ENCODE peak calls at places on chromosomes 12 and 14, in ten cellular contexts. Z, O, Y, W, T, P, R, Q, C and U are unnamed samples.

GRCh38 chr12:77122236-77122635 is 56.9 kb upstream of the E2F7 start:
- ATAC-seq in Z (no peak), O (no peak), Y (no peak), W (no peak), T (no peak), P (no peak), R (no peak), Q (peak; percentile 38), C (no peak), U (no peak)

GRCh38 chr14:89207925-89208328 is 209.1 kb downstream of the FOXN3 start:
- ATAC-seq in Z (no peak), O (no peak), Y (peak; percentile 46), W (peak; percentile 54), T (no peak), P (no peak), R (no peak), Q (no peak), C (no peak), U (no peak)

GRCh38 chr12:64824130-64824499 is 332 bp upstream of the TBC1D30 start:
- ATAC-seq in Z (no peak), O (no peak), Y (no peak), W (no peak), T (no peak), P (no peak), R (no peak), Q (no peak), C (no peak), U (peak; percentile 20)

GRCh38 chr12:122895290-122895689 is 634 bp downstream of the VPS37B start:
- ATAC-seq in Z (peak; percentile 46), O (peak; percentile 14), Y (no peak), W (peak; percentile 54), T (no peak), P (no peak), R (no peak), Q (peak; percentile 17), C (peak; percentile 3), U (peak; percentile 12)

GRCh38 chr12:94150483-94151225 is 2.3 kb downstream of the PLXNC1 start:
- ATAC-seq in Z (no peak), O (peak; percentile 3), Y (peak; percentile 24), W (no peak), T (no peak), P (no peak), R (no peak), Q (peak; percentile 5), C (peak; percentile 24), U (no peak)

GRCh38 chr14:59215353-59215752 is 26.9 kb downstream of the DAAM1 start:
- ATAC-seq in Z (peak; percentile 93), O (peak; percentile 96), Y (peak; percentile 97), W (no peak), T (peak; percentile 87), P (peak; percentile 64), R (peak; percentile 92), Q (peak; percentile 94), C (peak; percentile 97), U (peak; percentile 93)

GRCh38 chr12:91940826-91941225 is 204.8 kb downstream of the BTG1 start:
- ATAC-seq in Z (no peak), O (no peak), Y (no peak), W (no peak), T (no peak), P (no peak), R (no peak), Q (no peak), C (no peak), U (no peak)

GRCh38 chr14:22477569-22478194 is 111.3 kb downstream of the DAD1 start:
- ATAC-seq in Z (no peak), O (no peak), Y (no peak), W (no peak), T (no peak), P (no peak), R (no peak), Q (no peak), C (no peak), U (no peak)

GRCh38 chr14:36580856-36581831 is 1.3 kb downstream of the NKX2-8 start:
- ATAC-seq in Z (peak; percentile 18), O (peak; percentile 59), Y (no peak), W (no peak), T (peak; percentile 63), P (no peak), R (peak; percentile 60), Q (peak; percentile 71), C (peak; percentile 37), U (peak; percentile 12)

GRCh38 chr14:90651976-90652560 is 164.2 kb downstream of the TTC7B start:
- ATAC-seq in Z (no peak), O (no peak), Y (no peak), W (no peak), T (no peak), P (no peak), R (no peak), Q (no peak), C (no peak), U (no peak)

GRCh38 chr14:56814468-56815074 is 4.3 kb upstream of the OTX2 start:
- ATAC-seq in Z (no peak), O (no peak), Y (no peak), W (no peak), T (no peak), P (no peak), R (no peak), Q (no peak), C (no peak), U (no peak)

GRCh38 chr14:56816575-56817391 is 6.5 kb upstream of the OTX2 start:
- ATAC-seq in Z (no peak), O (no peak), Y (no peak), W (no peak), T (no peak), P (no peak), R (no peak), Q (no peak), C (no peak), U (no peak)

GRCh38 chr14:56813143-56813551 is 2.9 kb upstream of the OTX2 start:
- ATAC-seq in Z (no peak), O (no peak), Y (no peak), W (no peak), T (no peak), P (no peak), R (no peak), Q (no peak), C (no peak), U (no peak)

GRCh38 chr14:56817396-56817921 is 7.2 kb upstream of the OTX2 start:
- ATAC-seq in Z (no peak), O (no peak), Y (no peak), W (no peak), T (no peak), P (no peak), R (no peak), Q (no peak), C (no peak), U (no peak)

DNA sequence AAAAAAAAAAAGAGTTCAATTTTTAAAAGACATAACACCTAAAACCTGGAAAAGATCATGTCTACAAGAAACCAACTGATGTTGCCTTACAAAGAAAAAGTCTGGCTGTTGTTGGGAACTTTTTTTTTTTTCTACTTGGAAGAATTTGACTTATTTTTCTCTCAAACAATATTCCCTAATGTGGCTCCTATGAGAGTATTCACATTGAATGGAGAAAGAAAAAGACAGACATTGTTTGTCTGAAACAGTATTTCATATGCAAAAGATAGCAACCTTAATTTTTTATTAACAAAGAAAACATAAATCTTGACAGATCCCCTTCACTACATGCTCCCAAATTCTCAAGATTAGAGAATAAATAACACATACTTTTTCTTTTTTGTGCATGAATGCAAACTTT is 5.0 kb upstream of the OTX2 start:
- ATAC-seq in Z (no peak), O (no peak), Y (no peak), W (no peak), T (no peak), P (no peak), R (no peak), Q (no peak), C (no peak), U (no peak)
- H3K27me3 ChIP-seq in Z (peaks cover 31% of the 10 kb centered on the region), O (peaks cover 8% of the 10 kb centered on the region), Y (peaks cover 40% of the 10 kb centered on the region), W (peaks cover 3% of the 10 kb centered on the region), T (peaks cover 28% of the 10 kb centered on the region), P (peaks cover 5% of the 10 kb centered on the region), R (no peaks in the 10 kb centered on the region), Q (peaks cover 17% of the 10 kb centered on the region), C (peaks cover 96% of the 10 kb centered on the region), U (peaks cover 96% of the 10 kb centered on the region)

GRCh38 chr12:67269632-67270578 is 747 bp downstream of the CAND1 start:
- ATAC-seq in Z (peak; percentile 7), O (peak; percentile 4), Y (peak; percentile 20), W (peak; percentile 36), T (peak; percentile 3), P (no peak), R (peak; percentile 2), Q (peak; percentile 36), C (peak; percentile 34), U (peak; percentile 2)
- TF ChIP-seq CTCF in Z (no peak), O (no peak), Y (no peak), W (no peak), T (no peak), P (no peak), R (no peak), Q (no peak), C (no peak), U (peak; percentile 25)

GRCh38 chr12:66187822-66188221 is 1.2 kb upstream of the IRAK3 start:
- ATAC-seq in Z (no peak), O (no peak), Y (no peak), W (no peak), T (no peak), P (no peak), R (no peak), Q (no peak), C (no peak), U (no peak)

GRCh38 chr12:66191547-66192126 is 2.6 kb downstream of the IRAK3 start:
- ATAC-seq in Z (no peak), O (no peak), Y (no peak), W (no peak), T (no peak), P (no peak), R (no peak), Q (no peak), C (no peak), U (no peak)

GRCh38 chr12:66188584-66189475 is at the start of gene IRAK3:
- ATAC-seq in Z (peak; percentile 95), O (peak; percentile 91), Y (no peak), W (no peak), T (peak; percentile 92), P (peak; percentile 81), R (peak; percentile 79), Q (peak; percentile 78), C (peak; percentile 96), U (peak; percentile 95)

GRCh38 chr12:66190519-66191406 is 1.7 kb downstream of the IRAK3 start:
- ATAC-seq in Z (no peak), O (no peak), Y (no peak), W (no peak), T (no peak), P (no peak), R (no peak), Q (no peak), C (no peak), U (no peak)

GRCh38 chr12:66189476-66189823 is 436 bp downstream of the IRAK3 start:
- ATAC-seq in Z (no peak), O (no peak), Y (no peak), W (no peak), T (no peak), P (peak; percentile 49), R (no peak), Q (peak; percentile 13), C (no peak), U (peak; percentile 48)
- H3K27me3 ChIP-seq in Z (no peaks in the 10 kb centered on the region), O (no peaks in the 10 kb centered on the region), Y (peaks cover 11% of the 10 kb centered on the region), W (peaks cover 24% of the 10 kb centered on the region), T (no peaks in the 10 kb centered on the region), P (no peaks in the 10 kb centered on the region), R (no peaks in the 10 kb centered on the region), Q (no peaks in the 10 kb centered on the region), C (no peaks in the 10 kb centered on the region), U (peaks cover 46% of the 10 kb centered on the region)

GRCh38 chr12:121290410-121290809 is 6.1 kb downstream of the CAMKK2 start:
- ATAC-seq in Z (no peak), O (no peak), Y (no peak), W (no peak), T (no peak), P (no peak), R (no peak), Q (no peak), C (no peak), U (no peak)
- TF ChIP-seq CTCF in Z (no peak), O (no peak), Y (no peak), W (no peak), T (no peak), P (no peak), R (no peak), Q (no peak), C (no peak), U (no peak)